ENCODE peak calls at places on chromosomes 1 and 21, in five cellular contexts. R, Y, G, S and I are unnamed samples.

GRCh38 chr1:18314399-18314798 is 166.3 kb upstream of the KLHDC7A start:
- DNase-seq in R (no peak), Y (no peak), G (no peak), S (no peak), I (no peak)

GRCh38 chr1:94698759-94699502 is 121.2 kb upstream of the SLC44A3 start:
- DNase-seq in R (peak; percentile 71), Y (no peak), G (no peak), S (no peak), I (no peak)

GRCh38 chr1:68322837-68323687 is 90.7 kb upstream of the WLS start:
- DNase-seq in R (peak; percentile 92), Y (no peak), G (no peak), S (peak; percentile 37), I (peak; percentile 81)

GRCh38 chr1:220347654-220348175 is 75.5 kb upstream of the RAB3GAP2 start:
- DNase-seq in R (no peak), Y (no peak), G (no peak), S (no peak), I (no peak)

GRCh38 chr1:156767879-156768608 is 709 bp downstream of the PRCC start:
- DNase-seq in R (peak; percentile 63), Y (no peak), G (peak; percentile 27), S (no peak), I (peak; percentile 69)

GRCh38 chr1:203291201-203292096 is 13.9 kb upstream of the BTG2 start:
- DNase-seq in R (no peak), Y (no peak), G (peak; percentile 67), S (no peak), I (peak; percentile 73)

GRCh38 chr1:213600879-213601278 is 386.9 kb upstream of the PROX1 start:
- DNase-seq in R (no peak), Y (no peak), G (no peak), S (no peak), I (no peak)

GRCh38 chr1:188244681-188245080 is 1415.9 kb downstream of the PLA2G4A start:
- DNase-seq in R (no peak), Y (no peak), G (no peak), S (no peak), I (no peak)

GRCh38 chr1:67853704-67854103 is 20.4 kb upstream of the GNG12 start:
- DNase-seq in R (peak; percentile 86), Y (no peak), G (peak; percentile 48), S (peak; percentile 40), I (peak; percentile 79)

GRCh38 chr1:200436436-200436835 is 26.6 kb upstream of the ZNF281 start:
- DNase-seq in R (no peak), Y (no peak), G (no peak), S (no peak), I (no peak)

GRCh38 chr1:85201340-85202091 is 700 bp upstream of the SYDE2 start:
- DNase-seq in R (peak; percentile 87), Y (peak; percentile 87), G (peak; percentile 79), S (peak; percentile 46), I (peak; percentile 76)

GRCh38 chr1:6267686-6268281 is 6.9 kb upstream of the GPR153 start:
- DNase-seq in R (peak; percentile 84), Y (no peak), G (no peak), S (no peak), I (no peak)

GRCh38 chr1:27600500-27601175 is 3.3 kb downstream of the AHDC1 start:
- DNase-seq in R (no peak), Y (no peak), G (no peak), S (no peak), I (no peak)

GRCh38 chr21:27425574-27425973 is 458.7 kb upstream of the ADAMTS5 start:
- DNase-seq in R (peak; percentile 77), Y (no peak), G (no peak), S (no peak), I (no peak)

DNA sequence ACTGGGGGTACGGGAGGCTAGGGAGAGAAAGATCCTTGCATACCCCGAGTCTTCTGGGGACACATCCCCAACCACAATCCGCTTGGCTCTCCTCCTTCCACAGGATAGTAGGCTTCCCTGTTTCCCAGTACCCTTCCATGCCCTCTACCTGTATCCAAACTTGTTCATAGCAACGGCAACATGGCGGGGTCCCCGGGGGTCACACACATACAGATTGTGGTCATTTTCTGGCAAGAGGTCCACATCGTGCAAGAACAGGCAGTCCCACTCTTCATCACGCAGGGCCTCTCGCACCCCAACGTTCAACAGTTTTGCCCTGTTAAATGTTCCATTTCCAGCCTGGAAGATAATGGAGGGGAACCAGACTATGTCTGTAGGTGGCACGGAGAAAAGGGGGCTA is 3.6 kb downstream of the B4GALT3 start:
- DNase-seq in R (no peak), Y (no peak), G (no peak), S (no peak), I (peak; percentile 34)
- H3K27ac ChIP-seq in R (peak overlapping the region; percentile 93), Y (no peak overlapping the region), G (no peak overlapping the region), S (no peak overlapping the region), I (no peak overlapping the region)

GRCh38 chr1:172670316-172670715 is 11.4 kb downstream of the FASLG start:
- DNase-seq in R (no peak), Y (no peak), G (no peak), S (no peak), I (no peak)

GRCh38 chr1:172668097-172668496 is 9.2 kb downstream of the FASLG start:
- DNase-seq in R (no peak), Y (no peak), G (no peak), S (no peak), I (no peak)

GRCh38 chr1:172670791-172671190 is 11.9 kb downstream of the FASLG start:
- DNase-seq in R (no peak), Y (peak; percentile 82), G (no peak), S (no peak), I (no peak)

GRCh38 chr1:172671591-172671990 is 12.7 kb downstream of the FASLG start:
- DNase-seq in R (peak; percentile 62), Y (no peak), G (no peak), S (no peak), I (no peak)

GRCh38 chr1:172669011-172669410 is 10.1 kb downstream of the FASLG start:
- DNase-seq in R (no peak), Y (no peak), G (no peak), S (no peak), I (no peak)
- H3K4me1 ChIP-seq in R (peaks cover 21% of the 10 kb centered on the region), Y (peaks cover 31% of the 10 kb centered on the region), G (no peaks in the 10 kb centered on the region), S (no peaks in the 10 kb centered on the region), I (no peaks in the 10 kb centered on the region)

GRCh38 chr1:21605012-21605715 is 64.0 kb downstream of the RAP1GAP start:
- DNase-seq in R (no peak), Y (no peak), G (no peak), S (no peak), I (no peak)

GRCh38 chr1:21601278-21602048 is 67.7 kb downstream of the RAP1GAP start:
- DNase-seq in R (no peak), Y (no peak), G (no peak), S (no peak), I (no peak)

GRCh38 chr1:21605964-21606705 is 63.0 kb downstream of the RAP1GAP start:
- DNase-seq in R (no peak), Y (no peak), G (no peak), S (no peak), I (no peak)

GRCh38 chr1:21604208-21604957 is 64.8 kb downstream of the RAP1GAP start:
- DNase-seq in R (no peak), Y (no peak), G (no peak), S (no peak), I (no peak)

DNA sequence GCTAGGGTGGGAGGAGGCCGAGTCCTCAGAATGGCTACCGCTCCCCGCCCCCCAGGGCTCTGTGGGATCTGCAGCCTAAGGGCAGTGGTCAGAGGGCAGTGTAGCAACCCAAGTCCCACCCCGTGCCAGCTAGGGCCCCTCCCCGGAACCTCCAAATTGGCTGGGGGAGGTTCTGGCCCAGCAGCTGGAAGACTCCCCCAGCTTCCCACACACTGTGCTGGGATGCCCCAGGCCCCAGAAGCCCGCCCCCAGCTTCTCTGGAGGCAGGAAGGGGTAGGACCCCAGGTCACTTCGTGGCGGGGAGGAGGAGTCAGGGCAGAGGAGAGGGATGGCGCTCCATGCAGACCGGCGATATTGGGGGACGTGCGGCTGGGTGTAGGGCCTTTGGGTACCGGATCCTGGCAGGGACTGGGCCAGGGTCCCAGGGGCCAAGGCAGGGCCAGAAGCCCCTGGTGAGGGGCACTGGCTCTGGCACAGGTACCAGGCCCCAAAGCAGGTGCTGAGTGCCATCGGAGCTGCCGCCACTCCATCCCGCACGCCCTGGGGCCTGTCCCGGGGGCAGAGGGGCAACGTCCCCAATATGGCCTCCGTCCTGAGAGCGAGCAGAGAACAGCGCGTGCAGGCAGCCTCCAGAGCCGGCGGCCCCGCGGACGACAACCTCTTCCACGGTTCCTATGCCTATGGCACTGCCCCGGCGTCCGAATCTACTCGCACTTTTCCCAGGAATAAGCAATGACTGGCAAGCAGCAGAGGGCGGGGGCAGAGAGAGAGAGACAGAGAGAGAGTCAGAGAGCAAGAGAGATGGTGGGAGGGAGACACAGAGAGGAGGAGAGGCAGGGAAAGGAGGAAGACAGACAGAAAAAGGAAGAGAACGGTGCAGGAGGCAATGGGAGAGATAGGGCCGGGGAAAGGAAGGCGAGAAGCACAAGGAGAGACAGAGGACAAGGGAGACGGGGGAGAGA is 65.7 kb downstream of the RAP1GAP start:
- DNase-seq in R (no peak), Y (no peak), G (no peak), S (no peak), I (no peak)
- H3K27ac ChIP-seq in R (no peak overlapping the region), Y (no peak overlapping the region), G (no peak overlapping the region), S (no peak overlapping the region), I (no peak overlapping the region)

GRCh38 chr1:173476197-173476663 is 905 bp upstream of the PRDX6 start:
- DNase-seq in R (no peak), Y (no peak), G (no peak), S (no peak), I (no peak)
- H3K4me1 ChIP-seq in R (peaks cover 53% of the 10 kb centered on the region), Y (peaks cover 31% of the 10 kb centered on the region), G (peaks cover 44% of the 10 kb centered on the region), S (peaks cover 12% of the 10 kb centered on the region), I (no peaks in the 10 kb centered on the region)

DNA sequence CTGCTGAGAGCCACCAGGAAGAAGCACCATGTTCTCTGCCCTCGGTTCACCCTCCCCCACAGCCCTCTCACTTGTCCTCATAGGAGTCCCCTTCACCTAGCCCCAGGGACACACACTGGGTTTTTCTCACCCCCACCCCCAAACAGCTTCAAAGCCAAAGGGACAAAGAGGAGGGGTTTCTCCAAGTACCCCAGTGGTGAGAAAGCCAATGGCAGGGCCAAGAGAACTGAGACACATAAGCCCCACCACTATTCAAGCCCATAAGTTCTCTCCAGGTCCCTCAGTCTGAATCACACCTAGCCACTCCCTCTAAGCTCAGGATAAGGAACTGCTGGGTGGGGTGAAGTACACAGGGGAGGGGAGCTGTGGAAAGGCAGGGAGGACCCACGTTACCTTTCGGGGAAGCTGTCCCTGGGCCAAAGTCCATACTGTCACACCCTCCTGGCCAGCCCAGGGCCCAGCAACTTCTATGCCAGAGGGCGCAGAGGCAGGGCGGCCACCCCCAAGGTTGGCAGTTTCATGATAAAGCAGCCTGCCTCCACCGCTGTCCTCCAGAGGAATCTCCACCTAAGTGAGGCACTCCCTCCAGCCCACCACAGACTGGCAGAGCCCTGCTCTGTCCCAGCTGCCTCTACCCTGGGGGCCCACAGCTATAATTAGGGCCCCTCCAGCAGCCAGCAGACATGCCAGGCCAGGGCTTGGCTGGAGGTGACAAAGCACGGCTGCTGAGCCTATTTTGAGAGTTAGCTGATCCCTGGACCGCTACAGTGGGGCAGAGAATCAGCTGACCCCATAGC is 39.0 kb upstream of the PPP1R15B start:
- DNase-seq in R (no peak), Y (no peak), G (peak; percentile 78), S (no peak), I (peak; percentile 72)
- H3K27ac ChIP-seq in R (no peak overlapping the region), Y (peak overlapping the region; percentile 52), G (peak overlapping the region; percentile 31), S (no peak overlapping the region), I (peak overlapping the region; percentile 39)